ENCODE peak calls at places on chromosome 4, in six cellular contexts. U, Z, H, O, C and J are unnamed samples.
A peak's percentile ranks its signal among the peaks of the same experiment; 100 is the strongest.

GRCh38 chr4:17072483-17072882 is 174.0 kb upstream of the LDB2 start:
- DNase-seq in U (no peak), Z (no peak), H (no peak), O (no peak), C (no peak), J (no peak)

GRCh38 chr4:144578681-144579080 is 67.3 kb upstream of the HHIP start:
- DNase-seq in U (no peak), Z (no peak), H (no peak), O (no peak), C (no peak), J (no peak)

GRCh38 chr4:53019485-53020382 is 157.6 kb downstream of the RASL11B start:
- DNase-seq in U (no peak), Z (peak; percentile 42), H (no peak), O (peak; percentile 18), C (no peak), J (peak; percentile 94)

GRCh38 chr4:83644677-83645639 is 109.0 kb downstream of the GPAT3 start:
- DNase-seq in U (peak; percentile 41), Z (peak; percentile 61), H (no peak), O (peak; percentile 25), C (peak; percentile 57), J (peak; percentile 52)

GRCh38 chr4:80592950-80593349 is 257.4 kb downstream of the CFAP299 start:
- DNase-seq in U (peak; percentile 1), Z (peak; percentile 5), H (no peak), O (no peak), C (no peak), J (no peak)

GRCh38 chr4:183241771-183242170 is 78.3 kb downstream of the CLDN22 start:
- DNase-seq in U (no peak), Z (no peak), H (no peak), O (no peak), C (no peak), J (peak; percentile 85)

GRCh38 chr4:107478327-107478946 is 241.6 kb downstream of the PAPSS1 start:
- DNase-seq in U (no peak), Z (no peak), H (no peak), O (no peak), C (no peak), J (no peak)

GRCh38 chr4:126778348-126778747 is 854.4 kb upstream of the INTU start:
- DNase-seq in U (no peak), Z (peak; percentile 35), H (no peak), O (no peak), C (peak; percentile 10), J (no peak)

GRCh38 chr4:687048-687974 is 1.6 kb downstream of the SLC49A3 start:
- DNase-seq in U (peak; percentile 47), Z (peak; percentile 95), H (no peak), O (peak; percentile 91), C (peak; percentile 66), J (peak; percentile 90)

GRCh38 chr4:182144621-182145359 is 98.4 kb upstream of the TENM3 start:
- DNase-seq in U (peak; percentile 84), Z (no peak), H (peak; percentile 65), O (no peak), C (no peak), J (no peak)

GRCh38 chr4:6782147-6782845 is at the start of gene KIAA0232:
- DNase-seq in U (peak; percentile 99), Z (peak; percentile 96), H (peak; percentile 91), O (peak; percentile 76), C (peak; percentile 77), J (peak; percentile 68)

GRCh38 chr4:74934822-74935326 is 2.0 kb downstream of the PARM1 start:
- DNase-seq in U (no peak), Z (no peak), H (no peak), O (no peak), C (no peak), J (no peak)

DNA sequence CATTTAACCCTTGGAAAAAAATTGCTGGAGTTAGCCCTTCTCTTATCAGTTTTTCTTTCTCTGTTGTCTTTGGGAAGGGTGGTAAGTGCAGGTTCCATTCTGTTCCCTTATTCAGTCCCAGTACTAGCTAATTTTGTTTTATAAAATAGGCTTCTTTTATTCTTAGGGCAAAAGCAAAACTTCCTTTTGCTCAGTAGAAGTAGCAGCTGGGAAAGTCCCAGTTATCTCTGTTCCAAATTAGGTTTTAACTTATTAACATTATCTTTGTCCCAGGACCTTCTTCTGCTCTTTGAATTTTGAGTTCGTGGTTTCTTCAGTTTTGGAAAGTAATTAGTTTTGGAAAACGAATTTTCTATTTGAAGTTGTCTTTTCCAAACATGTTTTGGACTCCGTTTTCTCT is 61.1 kb downstream of the BANK1 start:
- DNase-seq in U (no peak), Z (no peak), H (no peak), O (no peak), C (no peak), J (no peak)
- H3K4me1 ChIP-seq in U (no peaks in the 10 kb centered on the region), Z (no peaks in the 10 kb centered on the region), H (no peaks in the 10 kb centered on the region), O (no peaks in the 10 kb centered on the region), C (no peaks in the 10 kb centered on the region), J (no peaks in the 10 kb centered on the region)

GRCh38 chr4:98199247-98199646 is 56.0 kb upstream of the STPG2 start:
- DNase-seq in U (no peak), Z (no peak), H (no peak), O (no peak), C (no peak), J (no peak)

GRCh38 chr4:98204236-98204553 is 57.0 kb upstream of the RAP1GDS1 start:
- DNase-seq in U (no peak), Z (no peak), H (no peak), O (no peak), C (no peak), J (no peak)

GRCh38 chr4:98209111-98209510 is 52.1 kb upstream of the RAP1GDS1 start:
- DNase-seq in U (no peak), Z (no peak), H (no peak), O (no peak), C (no peak), J (no peak)

GRCh38 chr4:98203406-98204235 is 57.6 kb upstream of the RAP1GDS1 start:
- DNase-seq in U (no peak), Z (no peak), H (no peak), O (no peak), C (no peak), J (no peak)
- TF ChIP-seq RAD21 in U (no peak), Z (no peak), H (no peak), O (no peak), C (no peak), J (no peak)

GRCh38 chr4:139555705-139556070 is 331 bp downstream of the SETD7 start:
- DNase-seq in U (peak; percentile 73), Z (no peak), H (no peak), O (no peak), C (no peak), J (no peak)

GRCh38 chr4:139554726-139555072 is 1.3 kb downstream of the SETD7 start:
- DNase-seq in U (no peak), Z (no peak), H (no peak), O (no peak), C (no peak), J (no peak)

GRCh38 chr4:139556071-139556734 is at the start of gene SETD7:
- DNase-seq in U (peak; percentile 76), Z (peak; percentile 30), H (peak; percentile 86), O (peak; percentile 38), C (peak; percentile 57), J (no peak)

GRCh38 chr4:139553751-139554670 is 2.0 kb downstream of the SETD7 start:
- DNase-seq in U (no peak), Z (no peak), H (no peak), O (no peak), C (no peak), J (no peak)

GRCh38 chr4:139555073-139555704 is 830 bp downstream of the SETD7 start:
- DNase-seq in U (peak; percentile 86), Z (peak; percentile 56), H (peak; percentile 85), O (peak; percentile 53), C (peak; percentile 69), J (no peak)
- H3K4me1 ChIP-seq in U (peaks cover 36% of the 10 kb centered on the region), Z (peaks cover 6% of the 10 kb centered on the region), H (peaks cover 11% of the 10 kb centered on the region), O (peaks cover 58% of the 10 kb centered on the region), C (peaks cover 26% of the 10 kb centered on the region), J (peaks cover 40% of the 10 kb centered on the region)

GRCh38 chr4:13516315-13516860 is 27.9 kb downstream of the NKX3-2 start:
- DNase-seq in U (no peak), Z (no peak), H (no peak), O (no peak), C (no peak), J (no peak)

GRCh38 chr4:13515268-13515667 is 29.0 kb downstream of the NKX3-2 start:
- DNase-seq in U (no peak), Z (no peak), H (no peak), O (no peak), C (no peak), J (no peak)

GRCh38 chr4:13514722-13515121 is 29.6 kb downstream of the NKX3-2 start:
- DNase-seq in U (no peak), Z (no peak), H (no peak), O (no peak), C (no peak), J (no peak)

GRCh38 chr4:13509442-13509841 is 25.3 kb upstream of the RAB28 start:
- DNase-seq in U (no peak), Z (no peak), H (no peak), O (no peak), C (no peak), J (no peak)

DNA sequence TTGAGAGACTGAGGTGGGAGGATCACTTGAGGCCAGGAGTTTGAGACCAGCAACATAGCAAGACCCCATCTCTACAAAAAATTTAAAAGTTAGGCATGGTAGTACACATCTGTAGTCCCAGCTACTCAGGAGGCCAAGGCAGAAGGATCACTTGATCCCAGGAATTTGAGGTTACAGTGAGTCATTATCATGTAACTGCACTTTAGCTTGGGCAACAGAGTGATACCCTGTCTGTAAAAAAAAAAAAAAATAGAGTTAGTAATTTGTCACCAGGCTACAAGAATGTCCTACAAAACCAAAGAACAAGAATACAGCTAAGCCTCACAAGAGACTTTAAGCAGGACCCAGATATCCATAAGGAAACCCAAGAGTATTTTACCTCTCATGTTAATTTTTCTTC is 27.0 kb upstream of the RAB28 start:
- DNase-seq in U (no peak), Z (no peak), H (no peak), O (no peak), C (no peak), J (no peak)
- TF ChIP-seq RAD21 in U (no peak), Z (no peak), H (no peak), O (no peak), C (no peak), J (no peak)